ENCODE peak calls at places on chromosomes 7 and 10, in four cellular contexts. P is MCF 10A, J is RWPE1, B is OCI-M1. U is an unnamed sample.

GRCh38 chr7:26397326-26397725 is 105.7 kb downstream of the SNX10 start:
- DNase-seq in P (no peak), J (no peak), B (no peak), U (no peak)

GRCh38 chr10:77301305-77301730 is 336.3 kb downstream of the KCNMA1 start:
- DNase-seq in P (peak), J (peak), B (no peak), U (no peak)

GRCh38 chr7:120055300-120055699 is 217.7 kb upstream of the KCND2 start:
- DNase-seq in P (no peak), J (peak), B (no peak), U (peak)

GRCh38 chr7:148253629-148254028 is 336.9 kb upstream of the C7orf33 start:
- DNase-seq in P (no peak), J (no peak), B (no peak), U (no peak)

GRCh38 chr7:70285176-70285575 is 686.9 kb downstream of the AUTS2 start:
- DNase-seq in P (no peak), J (no peak), B (no peak), U (no peak)

GRCh38 chr7:120273476-120273975 is 551 bp downstream of the KCND2 start:
- DNase-seq in P (no peak), J (peak), B (no peak), U (no peak)

GRCh38 chr7:81693080-81693479 is 76.8 kb downstream of the HGF start:
- DNase-seq in P (no peak), J (no peak), B (no peak), U (no peak)

GRCh38 chr7:73739387-73739767 is 775 bp upstream of the ABHD11 start:
- DNase-seq in P (no peak), J (no peak), B (no peak), U (no peak)

GRCh38 chr10:102775973-102776669 is 32.4 kb downstream of the WBP1L start:
- DNase-seq in P (no peak), J (peak), B (peak), U (peak)

GRCh38 chr10:44195120-44196007 is 189.5 kb downstream of the CXCL12 start:
- DNase-seq in P (peak), J (peak), B (no peak), U (peak)

GRCh38 chr7:120996983-120997334 is 8.4 kb downstream of the CPED1 start:
- DNase-seq in P (no peak), J (no peak), B (no peak), U (no peak)

U was measured in AG04449.